ENCODE peak calls at places on chromosome X, in six cellular contexts. One of them, this sample, is unnamed.

GRCh38 chrX:1558761-1559468 is 21.9 kb upstream of the P2RY8 start:
- DNase-seq in hepatocyte: no peak
- DNase-seq in RWPE1: no peak
- DNase-seq in upper lobe of right lung: peak
- DNase-seq in IMR-90: no peak
- DNase-seq in cardiac muscle cell: no peak
- DNase-seq in this sample: no peak

GRCh38 chrX:112818114-112819012 is 22.3 kb downstream of the AMOT start:
- DNase-seq in RWPE1: no peak
- DNase-seq in hepatocyte: no peak
- DNase-seq in IMR-90: no peak
- DNase-seq in cardiac muscle cell: no peak
- DNase-seq in upper lobe of right lung: no peak
- DNase-seq in this sample: no peak

GRCh38 chrX:83759872-83760271 is 101.1 kb upstream of the CYLC1 start:
- DNase-seq in IMR-90: peak
- DNase-seq in cardiac muscle cell: peak
- DNase-seq in upper lobe of right lung: no peak
- DNase-seq in hepatocyte: peak
- DNase-seq in RWPE1: no peak
- DNase-seq in this sample: no peak

GRCh38 chrX:56564921-56565861 is 1.8 kb downstream of the UBQLN2 start:
- DNase-seq in cardiac muscle cell: peak
- DNase-seq in IMR-90: peak
- DNase-seq in upper lobe of right lung: no peak
- DNase-seq in RWPE1: no peak
- DNase-seq in hepatocyte: peak
- DNase-seq in this sample: no peak

GRCh38 chrX:75327607-75328006 is 53.7 kb downstream of the UPRT start:
- DNase-seq in hepatocyte: no peak
- DNase-seq in cardiac muscle cell: no peak
- DNase-seq in IMR-90: no peak
- DNase-seq in upper lobe of right lung: no peak
- DNase-seq in RWPE1: no peak
- DNase-seq in this sample: no peak

GRCh38 chrX:72245461-72246089 is 6.7 kb upstream of the ERCC6L start:
- DNase-seq in IMR-90: peak
- DNase-seq in RWPE1: peak
- DNase-seq in upper lobe of right lung: no peak
- DNase-seq in cardiac muscle cell: peak
- DNase-seq in hepatocyte: peak
- DNase-seq in this sample: peak

GRCh38 chrX:2498781-2499302 is 1.9 kb downstream of the DHRSX start:
- DNase-seq in cardiac muscle cell: peak
- DNase-seq in upper lobe of right lung: peak
- DNase-seq in RWPE1: no peak
- DNase-seq in hepatocyte: peak
- DNase-seq in IMR-90: peak
- DNase-seq in this sample: no peak

GRCh38 chrX:123219916-123220315 is 35.8 kb downstream of the GRIA3 start:
- DNase-seq in upper lobe of right lung: no peak
- DNase-seq in IMR-90: no peak
- DNase-seq in RWPE1: no peak
- DNase-seq in cardiac muscle cell: peak
- DNase-seq in hepatocyte: no peak
- DNase-seq in this sample: no peak

GRCh38 chrX:109839694-109840358 is 106.8 kb upstream of the ACSL4 start:
- DNase-seq in cardiac muscle cell: no peak
- DNase-seq in RWPE1: no peak
- DNase-seq in upper lobe of right lung: peak
- DNase-seq in hepatocyte: peak
- DNase-seq in IMR-90: no peak
- DNase-seq in this sample: no peak

GRCh38 chrX:110145854-110146253 is 142.9 kb downstream of the TMEM164 start:
- DNase-seq in RWPE1: no peak
- DNase-seq in IMR-90: peak
- DNase-seq in cardiac muscle cell: peak
- DNase-seq in upper lobe of right lung: no peak
- DNase-seq in hepatocyte: peak
- DNase-seq in this sample: no peak

GRCh38 chrX:104310084-104310483 is 55.4 kb upstream of the ESX1 start:
- DNase-seq in hepatocyte: no peak
- DNase-seq in upper lobe of right lung: no peak
- DNase-seq in IMR-90: peak
- DNase-seq in cardiac muscle cell: no peak
- DNase-seq in RWPE1: peak
- DNase-seq in this sample: no peak

GRCh38 chrX:53659039-53659438 is 27.5 kb downstream of the HUWE1 start:
- DNase-seq in RWPE1: no peak
- DNase-seq in cardiac muscle cell: no peak
- DNase-seq in hepatocyte: no peak
- DNase-seq in upper lobe of right lung: no peak
- DNase-seq in IMR-90: no peak
- DNase-seq in this sample: no peak

GRCh38 chrX:129755779-129756650 is 17.2 kb downstream of the XPNPEP2 start:
- DNase-seq in upper lobe of right lung: no peak
- DNase-seq in IMR-90: no peak
- DNase-seq in RWPE1: no peak
- DNase-seq in hepatocyte: no peak
- DNase-seq in cardiac muscle cell: no peak
- DNase-seq in this sample: no peak

GRCh38 chrX:31233941-31234496 is 162.2 kb upstream of the FTHL17 start:
- DNase-seq in hepatocyte: no peak
- DNase-seq in upper lobe of right lung: no peak
- DNase-seq in RWPE1: no peak
- DNase-seq in IMR-90: no peak
- DNase-seq in cardiac muscle cell: no peak
- DNase-seq in this sample: no peak

GRCh38 chrX:132270699-132271098 is 51.5 kb upstream of the RAP2C start:
- DNase-seq in RWPE1: peak
- DNase-seq in IMR-90: peak
- DNase-seq in hepatocyte: peak
- DNase-seq in cardiac muscle cell: no peak
- DNase-seq in upper lobe of right lung: no peak
- DNase-seq in this sample: no peak

GRCh38 chrX:63784346-63784901 is 590 bp downstream of the ARHGEF9 start:
- DNase-seq in upper lobe of right lung: no peak
- DNase-seq in RWPE1: no peak
- DNase-seq in cardiac muscle cell: no peak
- DNase-seq in hepatocyte: peak
- DNase-seq in IMR-90: no peak
- DNase-seq in this sample: no peak

GRCh38 chrX:131763674-131764073 is 219.8 kb downstream of the OR13H1 start:
- DNase-seq in IMR-90: peak
- DNase-seq in cardiac muscle cell: no peak
- DNase-seq in upper lobe of right lung: no peak
- DNase-seq in hepatocyte: no peak
- DNase-seq in RWPE1: no peak
- DNase-seq in this sample: no peak

GRCh38 chrX:55187281-55187680 is 32.9 kb upstream of the PAGE5 start:
- DNase-seq in cardiac muscle cell: no peak
- DNase-seq in hepatocyte: no peak
- DNase-seq in IMR-90: no peak
- DNase-seq in RWPE1: peak
- DNase-seq in upper lobe of right lung: no peak
- DNase-seq in this sample: no peak

GRCh38 chrX:34770511-34770910 is 113.4 kb upstream of the TMEM47 start:
- DNase-seq in cardiac muscle cell: no peak
- DNase-seq in hepatocyte: no peak
- DNase-seq in upper lobe of right lung: no peak
- DNase-seq in IMR-90: no peak
- DNase-seq in RWPE1: no peak
- DNase-seq in this sample: no peak

GRCh38 chrX:30955687-30956086 is 66.6 kb upstream of the TAB3 start:
- DNase-seq in IMR-90: no peak
- DNase-seq in upper lobe of right lung: no peak
- DNase-seq in RWPE1: no peak
- DNase-seq in hepatocyte: no peak
- DNase-seq in cardiac muscle cell: no peak
- DNase-seq in this sample: no peak

GRCh38 chrX:136146614-136147319 is 566 bp upstream of the FHL1 start:
- DNase-seq in cardiac muscle cell: peak
- DNase-seq in RWPE1: no peak
- DNase-seq in upper lobe of right lung: no peak
- DNase-seq in hepatocyte: peak
- DNase-seq in IMR-90: no peak
- DNase-seq in this sample: no peak

GRCh38 chrX:129761596-129761995 is 18.2 kb upstream of the SASH3 start:
- DNase-seq in upper lobe of right lung: no peak
- DNase-seq in IMR-90: no peak
- DNase-seq in cardiac muscle cell: no peak
- DNase-seq in RWPE1: no peak
- DNase-seq in hepatocyte: no peak
- DNase-seq in this sample: no peak

GRCh38 chrX:16239211-16239610 is 71.9 kb downstream of the MAGEB17 start:
- DNase-seq in hepatocyte: peak
- DNase-seq in RWPE1: peak
- DNase-seq in cardiac muscle cell: no peak
- DNase-seq in upper lobe of right lung: no peak
- DNase-seq in IMR-90: peak
- DNase-seq in this sample: no peak

GRCh38 chrX:3026074-3026588 is 15.1 kb upstream of the ARSF start:
- DNase-seq in hepatocyte: peak
- DNase-seq in cardiac muscle cell: no peak
- DNase-seq in upper lobe of right lung: no peak
- DNase-seq in RWPE1: peak
- DNase-seq in IMR-90: no peak
- DNase-seq in this sample: no peak

GRCh38 chrX:120769576-120770341 is 105.9 kb downstream of the CT47B1 start:
- DNase-seq in hepatocyte: peak
- DNase-seq in RWPE1: peak
- DNase-seq in cardiac muscle cell: peak
- DNase-seq in IMR-90: peak
- DNase-seq in upper lobe of right lung: no peak
- DNase-seq in this sample: no peak

GRCh38 chrX:74297766-74298165 is 6.2 kb upstream of the ZCCHC13 start:
- DNase-seq in cardiac muscle cell: no peak
- DNase-seq in upper lobe of right lung: no peak
- DNase-seq in hepatocyte: no peak
- DNase-seq in RWPE1: no peak
- DNase-seq in IMR-90: no peak
- DNase-seq in this sample: no peak

GRCh38 chrX:132631579-132632232 is 142.9 kb upstream of the MBNL3 start:
- DNase-seq in RWPE1: peak
- DNase-seq in IMR-90: peak
- DNase-seq in upper lobe of right lung: no peak
- DNase-seq in cardiac muscle cell: peak
- DNase-seq in hepatocyte: peak
- DNase-seq in this sample: no peak

GRCh38 chrX:136310411-136310810 is 9.6 kb downstream of the ADGRG4 start:
- DNase-seq in hepatocyte: no peak
- DNase-seq in upper lobe of right lung: no peak
- DNase-seq in cardiac muscle cell: no peak
- DNase-seq in RWPE1: peak
- DNase-seq in IMR-90: peak
- DNase-seq in this sample: no peak

GRCh38 chrX:123121241-123121640 is 62.8 kb upstream of the GRIA3 start:
- DNase-seq in IMR-90: no peak
- DNase-seq in cardiac muscle cell: no peak
- DNase-seq in hepatocyte: no peak
- DNase-seq in RWPE1: no peak
- DNase-seq in upper lobe of right lung: no peak
- DNase-seq in this sample: no peak

GRCh38 chrX:152892999-152893605 is 4.8 kb upstream of the ZNF185 start:
- DNase-seq in hepatocyte: no peak
- DNase-seq in IMR-90: no peak
- DNase-seq in upper lobe of right lung: no peak
- DNase-seq in RWPE1: no peak
- DNase-seq in cardiac muscle cell: no peak
- DNase-seq in this sample: no peak

DNA sequence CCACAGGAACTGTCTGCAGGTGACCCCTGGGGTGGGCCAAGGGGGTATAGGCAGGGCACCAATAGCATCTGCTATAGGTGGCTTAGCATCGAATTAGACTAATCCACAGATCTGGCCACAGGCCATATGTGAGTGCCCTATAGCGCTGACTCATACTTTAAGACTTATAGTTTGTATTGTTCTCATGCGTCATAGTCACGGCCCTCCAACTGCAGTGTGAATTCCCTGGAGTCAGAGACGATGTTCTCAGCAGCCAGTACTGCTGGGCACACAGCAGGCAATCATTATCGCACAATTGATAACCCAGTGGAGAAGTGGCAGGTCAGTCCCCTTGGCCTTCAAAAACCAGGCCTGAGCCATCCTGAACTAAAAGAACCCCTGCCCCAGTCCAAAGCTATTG is 58.1 kb downstream of the ADGRG2 start:
- DNase-seq in IMR-90: peak
- DNase-seq in upper lobe of right lung: no peak
- DNase-seq in RWPE1: peak
- DNase-seq in cardiac muscle cell: no peak
- DNase-seq in hepatocyte: no peak
- DNase-seq in this sample: no peak
- TF ChIP-seq CTCF in IMR-90: no peak
- TF ChIP-seq CTCF in upper lobe of right lung: no peak
- TF ChIP-seq CTCF in RWPE1: no peak
- TF ChIP-seq CTCF in cardiac muscle cell: no peak
- TF ChIP-seq CTCF in hepatocyte: no peak
- TF ChIP-seq CTCF in this sample: no peak

GRCh38 chrX:107970073-107970472 is 12.1 kb downstream of the TEX13B start:
- DNase-seq in upper lobe of right lung: no peak
- DNase-seq in RWPE1: no peak
- DNase-seq in hepatocyte: no peak
- DNase-seq in IMR-90: no peak
- DNase-seq in cardiac muscle cell: no peak
- DNase-seq in this sample: no peak
- TF ChIP-seq CTCF in upper lobe of right lung: no peak
- TF ChIP-seq CTCF in RWPE1: no peak
- TF ChIP-seq CTCF in hepatocyte: no peak
- TF ChIP-seq CTCF in IMR-90: no peak
- TF ChIP-seq CTCF in cardiac muscle cell: no peak
- TF ChIP-seq CTCF in this sample: no peak

DNA sequence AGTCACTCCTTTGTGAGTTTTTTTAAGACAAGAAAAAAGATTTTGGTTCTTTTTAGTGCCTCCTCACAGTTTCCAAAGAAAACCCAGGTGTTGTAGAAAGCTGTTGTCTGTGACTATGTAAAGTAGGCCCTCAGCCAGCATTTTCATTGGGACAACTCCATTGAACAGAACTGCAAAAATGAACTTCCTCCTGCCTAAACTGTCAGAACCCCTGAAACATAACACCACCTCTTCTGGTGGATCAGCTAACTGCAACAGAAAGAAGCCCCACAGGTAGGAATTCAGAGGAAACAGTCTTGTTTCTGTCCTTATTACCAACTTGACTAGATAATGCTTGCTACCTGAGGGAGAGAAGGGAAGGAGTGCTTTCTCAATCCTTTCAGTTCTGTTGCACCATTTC is 3.4 kb upstream of the ATP11C start:
- DNase-seq in RWPE1: no peak
- DNase-seq in IMR-90: no peak
- DNase-seq in cardiac muscle cell: no peak
- DNase-seq in upper lobe of right lung: no peak
- DNase-seq in hepatocyte: no peak
- DNase-seq in this sample: no peak
- TF ChIP-seq CTCF in RWPE1: no peak
- TF ChIP-seq CTCF in IMR-90: no peak
- TF ChIP-seq CTCF in cardiac muscle cell: no peak
- TF ChIP-seq CTCF in upper lobe of right lung: no peak
- TF ChIP-seq CTCF in hepatocyte: no peak
- TF ChIP-seq CTCF in this sample: no peak

GRCh38 chrX:47619486-47620302 is at the start of gene SYN1:
- DNase-seq in upper lobe of right lung: peak
- DNase-seq in RWPE1: peak
- DNase-seq in IMR-90: peak
- DNase-seq in cardiac muscle cell: peak
- DNase-seq in hepatocyte: peak
- DNase-seq in this sample: peak
- TF ChIP-seq CTCF in upper lobe of right lung: no peak
- TF ChIP-seq CTCF in RWPE1: no peak
- TF ChIP-seq CTCF in IMR-90: no peak
- TF ChIP-seq CTCF in cardiac muscle cell: no peak
- TF ChIP-seq CTCF in hepatocyte: no peak
- TF ChIP-seq CTCF in this sample: no peak